ENCODE peak calls at places on chromosomes 6 and 20, in five cellular contexts. One of them, this sample, is unnamed.

GRCh38 chr6:133248241-133249001 is 7.3 kb downstream of the EYA4 start:
- DNase-seq in stomach: no peak
- DNase-seq in nucleus accumbens: no peak
- DNase-seq in stimulated activated CD4-positive, alpha-beta T cell treated with anti-CD3 and anti-CD28 coated beads, Interleukin-4, amount 100 ng/mL, for 4 hours: no peak
- DNase-seq in HTR-8/SVneo: no peak
- DNase-seq in this sample: peak

GRCh38 chr6:73263570-73263909 is 544 bp upstream of the KHDC1 start:
- DNase-seq in stomach: no peak
- DNase-seq in nucleus accumbens: no peak
- DNase-seq in stimulated activated CD4-positive, alpha-beta T cell treated with anti-CD3 and anti-CD28 coated beads, Interleukin-4, amount 100 ng/mL, for 4 hours: no peak
- DNase-seq in HTR-8/SVneo: no peak
- DNase-seq in this sample: no peak

GRCh38 chr6:41446907-41447545 is 99.2 kb upstream of the FOXP4 start:
- DNase-seq in stomach: no peak
- DNase-seq in nucleus accumbens: no peak
- DNase-seq in stimulated activated CD4-positive, alpha-beta T cell treated with anti-CD3 and anti-CD28 coated beads, Interleukin-4, amount 100 ng/mL, for 4 hours: no peak
- DNase-seq in HTR-8/SVneo: no peak
- DNase-seq in this sample: no peak

GRCh38 chr6:146546440-146546839 is 2.8 kb downstream of the RAB32 start:
- DNase-seq in stomach: no peak
- DNase-seq in nucleus accumbens: no peak
- DNase-seq in stimulated activated CD4-positive, alpha-beta T cell treated with anti-CD3 and anti-CD28 coated beads, Interleukin-4, amount 100 ng/mL, for 4 hours: no peak
- DNase-seq in HTR-8/SVneo: peak
- DNase-seq in this sample: peak

GRCh38 chr20:5844063-5844681 is 94.0 kb downstream of the SHLD1 start:
- DNase-seq in stomach: no peak
- DNase-seq in nucleus accumbens: no peak
- DNase-seq in stimulated activated CD4-positive, alpha-beta T cell treated with anti-CD3 and anti-CD28 coated beads, Interleukin-4, amount 100 ng/mL, for 4 hours: peak
- DNase-seq in HTR-8/SVneo: peak
- DNase-seq in this sample: no peak

GRCh38 chr6:119148102-119148824 is 69.8 kb upstream of the FAM184A start:
- DNase-seq in stomach: no peak
- DNase-seq in nucleus accumbens: no peak
- DNase-seq in stimulated activated CD4-positive, alpha-beta T cell treated with anti-CD3 and anti-CD28 coated beads, Interleukin-4, amount 100 ng/mL, for 4 hours: no peak
- DNase-seq in HTR-8/SVneo: peak
- DNase-seq in this sample: peak

GRCh38 chr6:81838031-81838430 is 85.5 kb upstream of the TENT5A start:
- DNase-seq in stomach: no peak
- DNase-seq in nucleus accumbens: no peak
- DNase-seq in stimulated activated CD4-positive, alpha-beta T cell treated with anti-CD3 and anti-CD28 coated beads, Interleukin-4, amount 100 ng/mL, for 4 hours: no peak
- DNase-seq in HTR-8/SVneo: no peak
- DNase-seq in this sample: peak

GRCh38 chr20:17765584-17765983 is 65.8 kb downstream of the BANF2 start:
- DNase-seq in stomach: no peak
- DNase-seq in nucleus accumbens: no peak
- DNase-seq in stimulated activated CD4-positive, alpha-beta T cell treated with anti-CD3 and anti-CD28 coated beads, Interleukin-4, amount 100 ng/mL, for 4 hours: no peak
- DNase-seq in HTR-8/SVneo: no peak
- DNase-seq in this sample: no peak

GRCh38 chr20:24842591-24843442 is 106.3 kb upstream of the CST7 start:
- DNase-seq in stomach: no peak
- DNase-seq in nucleus accumbens: no peak
- DNase-seq in stimulated activated CD4-positive, alpha-beta T cell treated with anti-CD3 and anti-CD28 coated beads, Interleukin-4, amount 100 ng/mL, for 4 hours: no peak
- DNase-seq in HTR-8/SVneo: no peak
- DNase-seq in this sample: no peak

GRCh38 chr20:44736170-44737021 is 9.3 kb upstream of the KCNK15 start:
- DNase-seq in stomach: peak
- DNase-seq in nucleus accumbens: peak
- DNase-seq in stimulated activated CD4-positive, alpha-beta T cell treated with anti-CD3 and anti-CD28 coated beads, Interleukin-4, amount 100 ng/mL, for 4 hours: no peak
- DNase-seq in HTR-8/SVneo: peak
- DNase-seq in this sample: peak

GRCh38 chr6:79138146-79138545 is 60.1 kb upstream of the PHIP start:
- DNase-seq in stomach: no peak
- DNase-seq in nucleus accumbens: no peak
- DNase-seq in stimulated activated CD4-positive, alpha-beta T cell treated with anti-CD3 and anti-CD28 coated beads, Interleukin-4, amount 100 ng/mL, for 4 hours: no peak
- DNase-seq in HTR-8/SVneo: no peak
- DNase-seq in this sample: no peak

GRCh38 chr6:49713346-49713745 is at the start of gene CRISP2:
- DNase-seq in stomach: no peak
- DNase-seq in nucleus accumbens: no peak
- DNase-seq in stimulated activated CD4-positive, alpha-beta T cell treated with anti-CD3 and anti-CD28 coated beads, Interleukin-4, amount 100 ng/mL, for 4 hours: no peak
- DNase-seq in HTR-8/SVneo: no peak
- DNase-seq in this sample: no peak

GRCh38 chr6:13355969-13356368 is 27.6 kb upstream of the TBC1D7 start:
- DNase-seq in stomach: no peak
- DNase-seq in nucleus accumbens: no peak
- DNase-seq in stimulated activated CD4-positive, alpha-beta T cell treated with anti-CD3 and anti-CD28 coated beads, Interleukin-4, amount 100 ng/mL, for 4 hours: no peak
- DNase-seq in HTR-8/SVneo: no peak
- DNase-seq in this sample: no peak

GRCh38 chr6:35244551-35244950 is 15.0 kb upstream of the ZNF76 start:
- DNase-seq in stomach: no peak
- DNase-seq in nucleus accumbens: no peak
- DNase-seq in stimulated activated CD4-positive, alpha-beta T cell treated with anti-CD3 and anti-CD28 coated beads, Interleukin-4, amount 100 ng/mL, for 4 hours: no peak
- DNase-seq in HTR-8/SVneo: no peak
- DNase-seq in this sample: no peak

GRCh38 chr20:63246490-63247284 is 7.6 kb downstream of the NKAIN4 start:
- DNase-seq in stomach: no peak
- DNase-seq in nucleus accumbens: no peak
- DNase-seq in stimulated activated CD4-positive, alpha-beta T cell treated with anti-CD3 and anti-CD28 coated beads, Interleukin-4, amount 100 ng/mL, for 4 hours: no peak
- DNase-seq in HTR-8/SVneo: no peak
- DNase-seq in this sample: no peak

GRCh38 chr6:44735631-44735963 is 348.1 kb downstream of the CDC5L start:
- DNase-seq in stomach: no peak
- DNase-seq in nucleus accumbens: no peak
- DNase-seq in stimulated activated CD4-positive, alpha-beta T cell treated with anti-CD3 and anti-CD28 coated beads, Interleukin-4, amount 100 ng/mL, for 4 hours: no peak
- DNase-seq in HTR-8/SVneo: no peak
- DNase-seq in this sample: no peak

GRCh38 chr20:60057866-60058807 is 99.9 kb downstream of the CDH26 start:
- DNase-seq in stomach: no peak
- DNase-seq in nucleus accumbens: peak
- DNase-seq in stimulated activated CD4-positive, alpha-beta T cell treated with anti-CD3 and anti-CD28 coated beads, Interleukin-4, amount 100 ng/mL, for 4 hours: peak
- DNase-seq in HTR-8/SVneo: no peak
- DNase-seq in this sample: peak

GRCh38 chr6:141164042-141164748 is 968.5 kb upstream of the GJE1 start:
- DNase-seq in stomach: peak
- DNase-seq in nucleus accumbens: no peak
- DNase-seq in stimulated activated CD4-positive, alpha-beta T cell treated with anti-CD3 and anti-CD28 coated beads, Interleukin-4, amount 100 ng/mL, for 4 hours: no peak
- DNase-seq in HTR-8/SVneo: no peak
- DNase-seq in this sample: peak

GRCh38 chr20:51800769-51801219 is 1.5 kb downstream of the SALL4 start:
- DNase-seq in stomach: peak
- DNase-seq in nucleus accumbens: no peak
- DNase-seq in stimulated activated CD4-positive, alpha-beta T cell treated with anti-CD3 and anti-CD28 coated beads, Interleukin-4, amount 100 ng/mL, for 4 hours: no peak
- DNase-seq in HTR-8/SVneo: no peak
- DNase-seq in this sample: peak

GRCh38 chr20:21046413-21047070 is 59.6 kb downstream of the LINC00237 start:
- DNase-seq in stomach: no peak
- DNase-seq in nucleus accumbens: no peak
- DNase-seq in stimulated activated CD4-positive, alpha-beta T cell treated with anti-CD3 and anti-CD28 coated beads, Interleukin-4, amount 100 ng/mL, for 4 hours: no peak
- DNase-seq in HTR-8/SVneo: no peak
- DNase-seq in this sample: no peak

GRCh38 chr20:31485450-31486339 is 10.6 kb downstream of the REM1 start:
- DNase-seq in stomach: no peak
- DNase-seq in nucleus accumbens: no peak
- DNase-seq in stimulated activated CD4-positive, alpha-beta T cell treated with anti-CD3 and anti-CD28 coated beads, Interleukin-4, amount 100 ng/mL, for 4 hours: no peak
- DNase-seq in HTR-8/SVneo: no peak
- DNase-seq in this sample: no peak

GRCh38 chr6:4772750-4773149 is 3.5 kb upstream of the CDYL start:
- DNase-seq in stomach: no peak
- DNase-seq in nucleus accumbens: no peak
- DNase-seq in stimulated activated CD4-positive, alpha-beta T cell treated with anti-CD3 and anti-CD28 coated beads, Interleukin-4, amount 100 ng/mL, for 4 hours: no peak
- DNase-seq in HTR-8/SVneo: no peak
- DNase-seq in this sample: no peak

GRCh38 chr6:143535189-143535614 is 23.7 kb upstream of the FUCA2 start:
- DNase-seq in stomach: no peak
- DNase-seq in nucleus accumbens: no peak
- DNase-seq in stimulated activated CD4-positive, alpha-beta T cell treated with anti-CD3 and anti-CD28 coated beads, Interleukin-4, amount 100 ng/mL, for 4 hours: no peak
- DNase-seq in HTR-8/SVneo: no peak
- DNase-seq in this sample: no peak